ENCODE peak calls at places on chromosomes 16 and 17, in four cellular contexts. H is left ventricle myocardium inferior, P is cardiac muscle cell, C is mammary epithelial cell. J is an unnamed sample.
A peak's percentile ranks its signal among the peaks of the same experiment; 100 is the strongest.

GRCh38 chr16:87129771-87130170 is 187.4 kb downstream of the C16orf95 start:
- DNase-seq in H (no peak), P (peak; percentile 60), C (peak; percentile 74), J (no peak)

GRCh38 chr17:63740464-63741181 is 976 bp downstream of the STRADA start:
- DNase-seq in H (no peak), P (peak; percentile 6), C (peak; percentile 34), J (no peak)

GRCh38 chr17:27323538-27324212 is 29.8 kb downstream of the WSB1 start:
- DNase-seq in H (peak; percentile 80), P (peak; percentile 89), C (peak; percentile 39), J (peak; percentile 86)

GRCh38 chr17:14604920-14605599 is 304.2 kb downstream of the HS3ST3B1 start:
- DNase-seq in H (peak; percentile 15), P (no peak), C (no peak), J (peak; percentile 61)

GRCh38 chr16:15482068-15482747 is 47.8 kb downstream of the BMERB1 start:
- DNase-seq in H (peak; percentile 19), P (peak; percentile 89), C (peak; percentile 98), J (no peak)

GRCh38 chr16:30567991-30568638 is 3.4 kb downstream of the ZNF688 start:
- DNase-seq in H (no peak), P (peak; percentile 87), C (peak; percentile 96), J (no peak)

GRCh38 chr17:12548558-12548957 is 117.1 kb upstream of the MYOCD start:
- DNase-seq in H (no peak), P (no peak), C (no peak), J (no peak)

GRCh38 chr17:17403899-17404576 is 72.8 kb upstream of the MED9 start:
- DNase-seq in H (no peak), P (no peak), C (no peak), J (no peak)

GRCh38 chr16:21274172-21274726 is 3.8 kb downstream of the CRYM start:
- DNase-seq in H (no peak), P (no peak), C (no peak), J (no peak)

GRCh38 chr16:26959416-26960009 is 107.2 kb upstream of the C16orf82 start:
- DNase-seq in H (no peak), P (no peak), C (no peak), J (no peak)

GRCh38 chr17:40107266-40107980 is 7.0 kb upstream of the NR1D1 start:
- DNase-seq in H (peak; percentile 25), P (peak; percentile 57), C (no peak), J (no peak)

GRCh38 chr17:80959330-80960036 is 32.2 kb upstream of the CHMP6 start:
- DNase-seq in H (peak; percentile 88), P (peak; percentile 79), C (no peak), J (peak; percentile 60)

GRCh38 chr17:48240562-48241130 is 133.1 kb downstream of the SNX11 start:
- DNase-seq in H (no peak), P (peak; percentile 51), C (peak; percentile 42), J (no peak)

GRCh38 chr17:48756816-48757215 is 28.3 kb upstream of the HOXB13 start:
- DNase-seq in H (no peak), P (no peak), C (no peak), J (no peak)

GRCh38 chr17:81516439-81516838 is 3.8 kb upstream of the ACTG1 start:
- DNase-seq in H (no peak), P (no peak), C (no peak), J (peak; percentile 46)

GRCh38 chr17:40317345-40317873 is 8.4 kb downstream of the RARA start:
- DNase-seq in H (peak; percentile 57), P (peak; percentile 77), C (peak; percentile 67), J (no peak)

GRCh38 chr17:73705594-73705993 is 61.3 kb upstream of the SDK2 start:
- DNase-seq in H (no peak), P (peak; percentile 43), C (no peak), J (no peak)

GRCh38 chr17:307295-307691 is 45.3 kb downstream of the RPH3AL start:
- DNase-seq in H (no peak), P (no peak), C (no peak), J (peak; percentile 33)

GRCh38 chr17:8041249-8041928 is 2.5 kb downstream of the ALOX15B start:
- DNase-seq in H (no peak), P (peak; percentile 96), C (peak; percentile 84), J (no peak)

GRCh38 chr16:9258423-9259051 is 167.1 kb downstream of the HAPSTR1 start:
- DNase-seq in H (no peak), P (peak; percentile 2), C (peak; percentile 12), J (no peak)

GRCh38 chr16:75103994-75104393 is 12.6 kb downstream of the LDHD start:
- DNase-seq in H (no peak), P (no peak), C (no peak), J (no peak)
- H3K4me1 ChIP-seq in H (peaks cover 66% of the 10 kb centered on the region), P (no peaks in the 10 kb centered on the region), C (peaks cover 23% of the 10 kb centered on the region), J (peaks cover 60% of the 10 kb centered on the region)

GRCh38 chr16:4870138-4870671 is 22.9 kb downstream of the UBN1 start:
- DNase-seq in H (no peak), P (no peak), C (no peak), J (peak; percentile 82)

GRCh38 chr16:4866586-4866985 is 19.3 kb downstream of the UBN1 start:
- DNase-seq in H (no peak), P (no peak), C (no peak), J (no peak)

GRCh38 chr16:4869147-4869790 is 22.0 kb downstream of the UBN1 start:
- DNase-seq in H (no peak), P (no peak), C (no peak), J (no peak)

GRCh38 chr16:4868573-4868972 is 21.3 kb downstream of the UBN1 start:
- DNase-seq in H (no peak), P (no peak), C (no peak), J (no peak)

DNA sequence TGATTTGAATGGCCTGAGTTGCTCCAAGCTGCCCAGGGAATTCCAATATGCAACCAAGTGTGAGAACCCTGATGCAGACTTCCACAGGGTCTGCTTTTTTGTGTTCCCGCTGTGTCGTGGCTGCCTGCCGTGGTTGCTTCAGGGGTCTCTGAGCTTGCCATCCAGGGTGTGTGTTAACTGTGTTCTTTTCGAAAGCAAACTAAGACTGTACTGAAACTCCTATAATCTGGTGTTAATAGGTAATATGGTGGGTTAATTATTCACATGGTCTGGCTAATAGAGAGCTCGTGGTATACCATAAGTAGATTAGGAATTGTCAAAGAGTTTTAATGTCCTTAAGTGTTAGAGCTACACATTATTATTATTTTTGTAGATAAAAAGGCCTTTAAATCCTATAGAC is 20.8 kb downstream of the UBN1 start:
- DNase-seq in H (no peak), P (no peak), C (no peak), J (no peak)
- H3K27ac ChIP-seq in H (peak overlapping the region; percentile 17), P (peak overlapping the region; percentile 1), C (no peak overlapping the region), J (no peak overlapping the region)

GRCh38 chr17:32859857-32860525 is 16.9 kb downstream of the MYO1D start:
- DNase-seq in H (no peak), P (no peak), C (peak; percentile 28), J (no peak)

GRCh38 chr17:32865141-32865540 is 11.8 kb downstream of the MYO1D start:
- DNase-seq in H (no peak), P (no peak), C (no peak), J (no peak)

GRCh38 chr17:32863559-32863958 is 13.4 kb downstream of the MYO1D start:
- DNase-seq in H (no peak), P (no peak), C (no peak), J (no peak)

GRCh38 chr17:32862940-32863339 is 14.0 kb downstream of the MYO1D start:
- DNase-seq in H (no peak), P (no peak), C (no peak), J (no peak)

GRCh38 chr17:32861979-32862378 is 14.9 kb downstream of the MYO1D start:
- DNase-seq in H (no peak), P (no peak), C (no peak), J (no peak)
- H3K4me1 ChIP-seq in H (peaks cover 8% of the 10 kb centered on the region), P (peaks cover 30% of the 10 kb centered on the region), C (peaks cover 11% of the 10 kb centered on the region), J (no peaks in the 10 kb centered on the region)

GRCh38 chr17:60171753-60172079 is 21.9 kb downstream of the CA4 start:
- DNase-seq in H (no peak), P (no peak), C (no peak), J (no peak)
- H3K27ac ChIP-seq in H (no peak overlapping the region), P (no peak overlapping the region), C (no peak overlapping the region), J (peak overlapping the region; percentile 37)

DNA sequence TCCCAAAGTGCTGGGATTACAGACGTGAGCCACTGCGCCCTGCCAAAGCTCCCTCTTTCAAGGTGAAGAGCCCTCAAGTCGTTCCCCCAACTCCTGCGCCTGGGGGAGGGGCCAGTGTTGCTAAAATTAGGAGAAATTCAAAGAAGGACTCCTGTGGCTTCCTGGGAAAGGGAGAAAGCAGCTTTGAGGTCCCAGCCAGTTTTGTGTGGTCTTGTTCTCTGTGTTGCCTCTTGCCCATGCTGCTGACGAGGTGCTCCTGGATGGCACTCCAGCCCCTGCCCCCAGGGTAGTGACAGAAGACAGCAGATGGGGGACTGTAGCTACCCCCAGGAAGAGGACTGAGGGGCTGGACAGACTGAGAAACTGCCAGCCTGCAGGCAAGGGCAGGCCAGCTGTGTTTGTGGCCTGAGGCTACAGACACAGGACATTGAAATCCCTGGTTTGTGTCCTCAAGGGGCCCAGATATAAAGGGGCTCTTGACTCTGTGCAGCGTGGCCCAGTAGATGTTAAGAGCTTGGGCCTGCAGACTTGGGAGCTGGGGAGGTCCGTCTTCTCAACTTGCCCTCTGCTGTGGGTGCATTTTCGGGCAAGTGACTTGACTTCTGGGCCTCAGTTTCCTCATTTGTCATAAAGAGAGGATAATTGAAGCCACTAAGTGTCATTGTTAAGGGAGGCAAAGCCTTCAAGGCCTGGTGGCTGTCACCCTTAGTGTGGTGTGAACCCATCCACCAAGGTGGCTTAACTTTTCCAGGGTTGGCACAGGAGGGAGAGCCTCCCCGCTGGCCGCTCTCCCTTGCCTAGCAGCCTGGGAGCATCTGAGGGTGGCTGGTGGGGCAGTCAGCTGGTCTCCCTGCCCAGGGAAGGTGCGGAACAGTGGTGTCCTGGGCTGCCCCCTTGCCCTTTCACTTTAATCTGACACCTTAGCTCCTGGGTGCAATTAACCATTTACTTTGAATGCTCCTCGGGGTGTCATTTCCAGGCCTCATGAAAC is 4.1 kb downstream of the UBALD2 start:
- DNase-seq in H (no peak), P (no peak), C (no peak), J (no peak)
- H3K4me1 ChIP-seq in H (peaks cover 85% of the 10 kb centered on the region), P (peaks cover 57% of the 10 kb centered on the region), C (peaks cover 31% of the 10 kb centered on the region), J (peaks cover 84% of the 10 kb centered on the region)

GRCh38 chr16:88804173-88804551 is 573 bp downstream of the CDT1 start:
- DNase-seq in H (no peak), P (no peak), C (no peak), J (no peak)
- H3K27ac ChIP-seq in H (no peak overlapping the region), P (no peak overlapping the region), C (peak overlapping the region; percentile 49), J (no peak overlapping the region)

J was measured in lower lobe of right lung.